ENCODE peak calls at places on chromosomes 2 and 18, in nine cellular contexts. S is H9, O is A549, T is breast epithelium, Y is lower leg skin, I is B cell, L is Calu3, G is colonic mucosa, U is heart left ventricle. F is an unnamed sample.

GRCh38 chr2:46909153-46909552 is 6.5 kb downstream of the MCFD2 start:
- DNase-seq in O (no peak), T (no peak), S (no peak), G (no peak), U (no peak), I (no peak), Y (no peak), L (no peak), F (no peak)

GRCh38 chr2:221293949-221294736 is 278.0 kb downstream of the EPHA4 start:
- DNase-seq in I (no peak), O (no peak), U (no peak), G (peak), Y (no peak), S (no peak), L (no peak), T (no peak), F (no peak)

GRCh38 chr18:55688066-55688465 is 100.1 kb upstream of the TCF4 start:
- DNase-seq in I (no peak), S (no peak), G (no peak), L (peak), O (no peak), Y (no peak), U (no peak), T (no peak), F (no peak)

GRCh38 chr2:71689393-71689792 is 236.0 kb downstream of the DYSF start:
- DNase-seq in I (no peak), L (no peak), Y (no peak), G (no peak), S (no peak), O (no peak), T (no peak), U (peak), F (no peak)

GRCh38 chr18:10475633-10476388 is 21.4 kb downstream of the APCDD1 start:
- DNase-seq in T (no peak), I (no peak), G (no peak), L (no peak), U (no peak), O (no peak), Y (no peak), S (no peak), F (no peak)

GRCh38 chr2:44679584-44679983 is 261.9 kb upstream of the SIX3 start:
- DNase-seq in T (no peak), G (no peak), O (no peak), S (no peak), L (no peak), Y (no peak), U (no peak), I (no peak), F (no peak)

GRCh38 chr2:167192833-167193232 is 304.6 kb downstream of the XIRP2 start:
- DNase-seq in O (no peak), I (no peak), S (no peak), T (no peak), L (no peak), G (no peak), U (no peak), Y (no peak), F (no peak)

GRCh38 chr2:47041065-47041464 is 114.0 kb downstream of the STPG4 start:
- DNase-seq in L (no peak), Y (no peak), O (no peak), S (no peak), G (no peak), I (no peak), U (peak), T (no peak), F (no peak)

GRCh38 chr2:234863043-234863934 is 88.5 kb upstream of the SH3BP4 start:
- DNase-seq in I (no peak), O (peak), U (peak), L (no peak), Y (peak), T (peak), G (peak), S (no peak), F (peak)

GRCh38 chr2:134124047-134124753 is 129.7 kb upstream of the MGAT5 start:
- DNase-seq in U (no peak), S (no peak), O (no peak), Y (no peak), G (peak), I (no peak), L (no peak), T (no peak), F (no peak)

GRCh38 chr2:170054996-170055395 is 123.0 kb upstream of the MYO3B start:
- DNase-seq in S (no peak), U (no peak), O (no peak), G (no peak), Y (no peak), T (no peak), I (no peak), L (no peak), F (no peak)

GRCh38 chr2:101474752-101475384 is at the start of gene RFX8:
- DNase-seq in S (no peak), U (no peak), L (no peak), Y (peak), I (no peak), G (no peak), O (no peak), T (no peak), F (no peak)

GRCh38 chr2:28398101-28398834 is 5.6 kb downstream of the FOSL2 start:
- DNase-seq in G (no peak), T (no peak), I (no peak), O (peak), U (peak), S (no peak), L (no peak), Y (no peak), F (peak)

GRCh38 chr2:106745468-106745867 is 140.5 kb downstream of the ST6GAL2 start:
- DNase-seq in G (no peak), S (no peak), Y (no peak), I (no peak), U (peak), L (no peak), O (no peak), T (no peak), F (no peak)

GRCh38 chr2:10400568-10400977 is 47.6 kb downstream of the ODC1 start:
- DNase-seq in O (no peak), S (no peak), G (peak), I (no peak), U (peak), L (no peak), Y (no peak), T (no peak), F (no peak)

GRCh38 chr2:200209030-200209429 is 97.5 kb upstream of the SPATS2L start:
- DNase-seq in O (no peak), T (no peak), L (no peak), Y (no peak), I (no peak), G (no peak), S (no peak), U (no peak), F (no peak)

GRCh38 chr18:74274690-74275089 is 17.1 kb downstream of the CYB5A start:
- DNase-seq in U (no peak), G (no peak), Y (no peak), S (no peak), L (no peak), T (no peak), O (no peak), I (no peak), F (no peak)

GRCh38 chr2:643334-643733 is 33.9 kb downstream of the TMEM18 start:
- DNase-seq in Y (no peak), T (no peak), G (no peak), I (no peak), L (no peak), S (peak), U (no peak), O (no peak), F (no peak)

DNA sequence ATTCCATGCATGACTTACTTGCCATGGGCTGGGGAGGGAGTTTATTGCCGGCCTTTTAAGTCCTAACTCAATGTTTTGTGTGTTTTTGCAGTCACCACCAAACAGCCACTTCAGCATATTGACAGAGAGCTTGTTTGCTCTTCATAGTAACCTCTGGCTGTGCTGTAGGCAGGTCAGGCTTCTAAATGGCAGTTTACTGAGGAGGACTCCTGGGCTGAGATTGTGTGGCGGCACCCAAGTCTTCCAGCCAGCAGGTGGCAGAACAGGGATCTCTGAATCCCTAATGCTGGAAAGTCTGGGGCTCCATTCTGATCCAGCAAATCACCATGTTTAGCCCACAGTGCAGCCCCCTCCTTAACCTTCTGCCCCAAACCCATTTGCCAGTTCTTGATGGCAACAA is 121.2 kb downstream of the CAPN13 start:
- DNase-seq in S (peak), G (no peak), Y (peak), O (peak), U (no peak), I (no peak), T (no peak), L (no peak), F (no peak)
- TF ChIP-seq CTCF in S (peak), G (no peak), Y (no peak), O (peak), U (no peak), I (no peak), T (no peak), L (no peak), F (peak)

DNA sequence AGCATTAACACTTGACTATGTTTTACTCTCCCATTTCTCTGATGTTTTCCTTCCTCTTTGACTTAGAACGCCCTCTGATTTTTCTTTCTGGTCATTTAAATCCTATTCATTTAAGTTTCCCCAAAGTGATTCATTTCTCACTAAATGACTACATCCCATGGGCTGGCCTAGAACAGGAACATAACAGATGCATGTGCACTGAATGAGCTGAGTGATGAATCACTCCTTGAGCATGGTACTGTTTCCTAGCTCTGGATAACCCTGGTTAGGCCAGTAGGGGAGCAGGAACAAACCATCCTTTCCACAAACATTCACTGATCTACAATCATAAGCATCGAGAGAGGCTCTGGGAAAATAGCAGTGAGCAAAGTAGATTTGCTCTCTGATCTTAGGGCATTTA is 221.9 kb upstream of the SETBP1 start:
- DNase-seq in G (no peak), U (no peak), T (no peak), S (no peak), I (no peak), Y (no peak), L (no peak), O (no peak), F (peak)
- TF ChIP-seq CTCF in G (no peak), U (no peak), T (no peak), S (no peak), I (no peak), Y (no peak), L (no peak), O (no peak), F (peak)

GRCh38 chr2:174240097-174240496 is 8.2 kb downstream of the OLA1 start:
- DNase-seq in Y (no peak), U (no peak), O (no peak), G (no peak), S (no peak), T (no peak), L (no peak), I (no peak), F (no peak)
- TF ChIP-seq CTCF in Y (no peak), U (no peak), O (no peak), G (no peak), S (no peak), T (no peak), L (no peak), I (no peak), F (no peak)

GRCh38 chr2:147715807-147716206 is 129.0 kb upstream of the ACVR2A start:
- DNase-seq in Y (no peak), T (no peak), U (no peak), O (no peak), G (no peak), L (no peak), I (no peak), S (no peak), F (no peak)
- TF ChIP-seq CTCF in Y (no peak), T (no peak), U (no peak), O (no peak), G (no peak), L (no peak), I (no peak), S (no peak), F (no peak)

GRCh38 chr2:25714740-25715139 is 41.4 kb upstream of the DTNB start:
- DNase-seq in I (no peak), L (no peak), S (no peak), G (no peak), U (no peak), T (no peak), Y (no peak), O (peak), F (no peak)
- TF ChIP-seq CTCF in I (no peak), L (no peak), S (peak), G (no peak), U (no peak), T (no peak), Y (no peak), O (peak), F (peak)

DNA sequence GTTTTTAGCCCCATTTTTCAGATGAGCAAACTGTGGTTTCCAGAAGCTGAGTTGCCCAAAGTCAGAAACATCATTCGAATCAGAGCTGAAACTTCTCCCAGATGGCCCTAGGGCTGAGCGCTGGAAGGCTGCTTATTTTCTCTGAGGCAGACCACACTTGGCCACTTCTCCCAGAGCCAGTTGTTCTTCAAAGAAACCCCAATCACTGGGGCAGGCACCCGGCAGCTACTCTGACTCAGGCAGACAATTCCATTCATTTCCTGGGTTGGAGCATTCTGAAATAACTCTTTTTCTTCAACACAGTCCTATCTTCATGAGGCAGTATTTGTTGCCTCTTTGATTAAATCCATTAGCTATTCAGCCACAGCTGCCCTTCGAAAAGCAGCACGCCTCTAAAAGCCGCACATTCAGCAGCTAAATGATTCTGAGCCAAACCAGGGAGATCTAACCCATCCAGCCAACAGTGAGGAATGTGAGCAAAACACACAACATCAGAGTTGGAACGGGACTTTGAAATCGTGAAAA is 40.9 kb downstream of the LRATD1 start:
- DNase-seq in I (no peak), O (no peak), S (no peak), G (no peak), U (no peak), T (no peak), Y (no peak), L (no peak), F (no peak)
- TF ChIP-seq CTCF in I (no peak), O (no peak), S (no peak), G (no peak), U (no peak), T (no peak), Y (no peak), L (no peak), F (no peak)

DNA sequence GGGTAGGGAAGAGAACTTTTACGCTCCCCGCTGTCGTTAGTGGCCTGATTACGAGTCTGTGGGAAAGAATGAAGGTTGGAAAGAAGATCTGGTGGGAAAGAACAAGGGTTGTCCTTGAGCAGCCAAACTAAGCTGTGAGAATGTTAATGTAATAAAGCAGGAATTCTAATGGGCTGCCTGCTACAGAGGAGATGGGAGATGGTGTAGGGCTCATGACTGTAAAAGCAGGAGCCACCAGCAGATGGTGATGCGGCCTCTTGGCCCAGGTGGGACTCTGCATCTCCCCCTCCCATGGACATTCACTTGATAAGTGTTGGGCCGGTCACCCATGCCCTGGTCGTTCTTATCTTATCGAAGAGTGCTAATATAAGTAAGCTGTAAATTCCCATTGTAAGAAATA is 150.0 kb downstream of the NEDD4L start:
- DNase-seq in Y (no peak), T (no peak), I (no peak), G (peak), S (peak), O (no peak), L (no peak), U (no peak), F (no peak)
- TF ChIP-seq CTCF in Y (no peak), T (no peak), I (no peak), G (no peak), S (peak), O (no peak), L (no peak), U (peak), F (peak)

GRCh38 chr2:126769118-126769517 is 113.2 kb downstream of the GYPC start:
- DNase-seq in L (no peak), Y (no peak), O (no peak), T (no peak), U (no peak), I (no peak), S (peak), G (no peak), F (no peak)
- TF ChIP-seq CTCF in L (no peak), Y (no peak), O (no peak), T (no peak), U (no peak), I (no peak), S (peak), G (no peak), F (no peak)